ENCODE peak calls at places on chromosomes 11 and 22, in five cellular contexts. R is HEK293T, O is AG09309, K is posterior vena cava, Z is transverse colon. I is an unnamed sample.

GRCh38 chr11:119309411-119309810 is 7.5 kb downstream of the MCAM start:
- DNase-seq in R (no peak), O (no peak), K (no peak), Z (no peak), I (no peak)

GRCh38 chr11:75813622-75814039 is 1.4 kb upstream of the UVRAG start:
- DNase-seq in R (no peak), O (no peak), K (no peak), Z (no peak), I (no peak)

GRCh38 chr11:12052676-12053605 is 44.5 kb upstream of the DKK3 start:
- DNase-seq in R (no peak), O (no peak), K (no peak), Z (no peak), I (no peak)

GRCh38 chr11:9276571-9276970 is 11.4 kb upstream of the DENND5A start:
- DNase-seq in R (no peak), O (no peak), K (no peak), Z (no peak), I (no peak)

GRCh38 chr11:45446426-45446825 is 160.3 kb upstream of the SYT13 start:
- DNase-seq in R (no peak), O (no peak), K (no peak), Z (no peak), I (no peak)

GRCh38 chr11:66291706-66292542 is at the start of gene TMEM151A:
- DNase-seq in R (no peak), O (no peak), K (no peak), Z (no peak), I (no peak)

GRCh38 chr22:43737150-43737828 is 74.8 kb downstream of the EFCAB6 start:
- DNase-seq in R (no peak), O (no peak), K (no peak), Z (no peak), I (no peak)

GRCh38 chr11:16381177-16381576 is 24.8 kb upstream of the SOX6 start:
- DNase-seq in R (no peak), O (no peak), K (no peak), Z (no peak), I (no peak)

GRCh38 chr11:2846056-2846455 is 39.5 kb downstream of the CDKN1C start:
- DNase-seq in R (no peak), O (no peak), K (no peak), Z (no peak), I (no peak)

GRCh38 chr11:67564230-67564629 is 19.4 kb upstream of the GSTP1 start:
- DNase-seq in R (no peak), O (no peak), K (no peak), Z (no peak), I (no peak)

GRCh38 chr11:126102436-126102894 is 39.8 kb upstream of the CDON start:
- DNase-seq in R (no peak), O (no peak), K (no peak), Z (peak), I (no peak)

GRCh38 chr11:70399681-70400112 is 1.4 kb downstream of the CTTN start:
- DNase-seq in R (peak), O (peak), K (peak), Z (peak), I (peak)

GRCh38 chr11:89168396-89168795 is 9.3 kb upstream of the TYR start:
- DNase-seq in R (no peak), O (no peak), K (no peak), Z (no peak), I (no peak)

GRCh38 chr11:114262681-114263509 is 33.3 kb upstream of the NNMT start:
- DNase-seq in R (peak), O (no peak), K (peak), Z (no peak), I (peak)

GRCh38 chr11:8807544-8808225 is 103.3 kb upstream of the AKIP1 start:
- DNase-seq in R (no peak), O (peak), K (no peak), Z (peak), I (no peak)

GRCh38 chr22:39960791-39961746 is 872 bp downstream of the TMA7B start:
- DNase-seq in R (no peak), O (peak), K (no peak), Z (peak), I (no peak)

GRCh38 chr11:75582935-75583709 is 21.1 kb downstream of the SERPINH1 start:
- DNase-seq in R (peak), O (no peak), K (peak), Z (peak), I (peak)

GRCh38 chr11:134228625-134229024 is 4.2 kb downstream of the VPS26B start:
- DNase-seq in R (no peak), O (peak), K (no peak), Z (no peak), I (no peak)

GRCh38 chr11:96242191-96242845 is 100.7 kb downstream of the MAML2 start:
- DNase-seq in R (no peak), O (no peak), K (no peak), Z (no peak), I (no peak)

GRCh38 chr11:67376873-67377808 is 3.7 kb upstream of the CLCF1 start:
- DNase-seq in R (no peak), O (no peak), K (no peak), Z (no peak), I (no peak)

GRCh38 chr11:73143126-73143838 is 1.2 kb upstream of the FCHSD2 start:
- DNase-seq in R (no peak), O (no peak), K (no peak), Z (no peak), I (no peak)

GRCh38 chr11:44188643-44189042 is 93.2 kb downstream of the EXT2 start:
- DNase-seq in R (no peak), O (no peak), K (no peak), Z (no peak), I (no peak)

GRCh38 chr22:30439226-30439625 is 13.7 kb downstream of the MTFP1 start:
- DNase-seq in R (no peak), O (no peak), K (no peak), Z (no peak), I (no peak)

GRCh38 chr22:34798605-34799004 is 267.4 kb upstream of the ISX start:
- DNase-seq in R (no peak), O (no peak), K (no peak), Z (no peak), I (no peak)

GRCh38 chr11:19398772-19399542 is 158.2 kb upstream of the E2F8 start:
- DNase-seq in R (peak), O (peak), K (no peak), Z (peak), I (peak)

GRCh38 chr11:17978553-17979287 is 34.1 kb downstream of the SERGEF start:
- DNase-seq in R (peak), O (no peak), K (no peak), Z (peak), I (peak)

GRCh38 chr11:94193288-94193687 is 64.6 kb downstream of the PANX1 start:
- DNase-seq in R (no peak), O (no peak), K (no peak), Z (no peak), I (no peak)

GRCh38 chr11:75126564-75126963 is 24.3 kb upstream of the SLCO2B1 start:
- DNase-seq in R (no peak), O (no peak), K (no peak), Z (no peak), I (no peak)

GRCh38 chr11:130715085-130715932 is 201.0 kb downstream of the SNX19 start:
- DNase-seq in R (no peak), O (no peak), K (no peak), Z (no peak), I (no peak)

GRCh38 chr11:12359761-12360160 is 17.6 kb upstream of the PARVA start:
- DNase-seq in R (no peak), O (no peak), K (no peak), Z (no peak), I (no peak)

GRCh38 chr22:46980392-46980791 is 217.9 kb downstream of the TBC1D22A start:
- DNase-seq in R (no peak), O (no peak), K (no peak), Z (no peak), I (no peak)

GRCh38 chr22:43152001-43152354 is 619 bp downstream of the TSPO start:
- DNase-seq in R (no peak), O (no peak), K (no peak), Z (no peak), I (no peak)

GRCh38 chr11:45688472-45689033 is 23.1 kb upstream of the CHST1 start:
- DNase-seq in R (no peak), O (no peak), K (no peak), Z (no peak), I (no peak)

GRCh38 chr11:105315287-105315686 is 175.7 kb upstream of the CARD18 start:
- DNase-seq in R (no peak), O (no peak), K (no peak), Z (no peak), I (no peak)

GRCh38 chr11:135017296-135017695 is 605.3 kb upstream of the B3GAT1 start:
- DNase-seq in R (no peak), O (no peak), K (no peak), Z (no peak), I (no peak)

GRCh38 chr11:115505165-115505564 is 950 bp upstream of the CADM1 start:
- DNase-seq in R (peak), O (no peak), K (no peak), Z (no peak), I (no peak)

GRCh38 chr11:114587398-114587953 is 8.1 kb downstream of the NXPE4 start:
- DNase-seq in R (no peak), O (no peak), K (no peak), Z (no peak), I (no peak)

GRCh38 chr11:82195251-82195650 is 538.4 kb downstream of the FAM181B start:
- DNase-seq in R (no peak), O (no peak), K (no peak), Z (no peak), I (no peak)

GRCh38 chr11:8087756-8088155 is 6.7 kb downstream of the TUB start:
- DNase-seq in R (no peak), O (no peak), K (no peak), Z (no peak), I (no peak)

I was measured in HAP-1.